ENCODE peak calls at places on chromosomes 2 and 18, in four cellular contexts. U, V, I and E are unnamed samples.

GRCh38 chr2:2876350-2877042 is 501.1 kb downstream of the EIPR1 start:
- DNase-seq in I (no peak), U (no peak), V (no peak), E (no peak)

GRCh38 chr2:198321522-198322088 is 517.2 kb downstream of the PLCL1 start:
- DNase-seq in I (no peak), U (no peak), V (no peak), E (no peak)

GRCh38 chr18:77074431-77074830 is 58.2 kb downstream of the MBP start:
- DNase-seq in U (no peak), I (no peak), V (no peak), E (no peak)

GRCh38 chr18:59787998-59788875 is 91.0 kb upstream of the CCBE1 start:
- DNase-seq in V (no peak), I (no peak), U (peak), E (no peak)

GRCh38 chr2:201127128-201127521 is 11.2 kb downstream of the CFLAR start:
- DNase-seq in I (no peak), U (no peak), V (no peak), E (no peak)

GRCh38 chr18:77068321-77068841 is 64.2 kb downstream of the MBP start:
- DNase-seq in V (no peak), U (peak), I (no peak), E (peak)

GRCh38 chr2:60614319-60614718 is 60.9 kb upstream of the BCL11A start:
- DNase-seq in U (no peak), V (no peak), I (no peak), E (no peak)

GRCh38 chr2:142875642-142876041 is 1.8 kb upstream of the KYNU start:
- DNase-seq in U (no peak), V (no peak), I (no peak), E (no peak)

GRCh38 chr2:50556934-50557575 is 474.9 kb downstream of the NRXN1 start:
- DNase-seq in U (peak), V (no peak), I (no peak), E (no peak)

GRCh38 chr2:209958016-209958415 is 44.4 kb upstream of the RPE start:
- DNase-seq in U (no peak), V (no peak), I (no peak), E (no peak)

GRCh38 chr2:45945182-45945779 is 293.8 kb downstream of the PRKCE start:
- DNase-seq in I (no peak), V (no peak), U (no peak), E (no peak)

GRCh38 chr2:176652300-176653182 is 383.3 kb downstream of the MTX2 start:
- DNase-seq in V (no peak), I (peak), U (peak), E (peak)

GRCh38 chr2:215931256-215931903 is 82.0 kb downstream of the MREG start:
- DNase-seq in V (peak), I (peak), U (peak), E (peak)

GRCh38 chr2:131009713-131010475 is 83.4 kb downstream of the FAM168B start:
- DNase-seq in I (no peak), U (no peak), V (no peak), E (no peak)

GRCh38 chr2:36663851-36664715 is 32.4 kb upstream of the VIT start:
- DNase-seq in V (no peak), I (peak), U (peak), E (peak)

GRCh38 chr2:59288771-59289170 is 1047.6 kb upstream of the FANCL start:
- DNase-seq in U (no peak), I (no peak), V (no peak), E (no peak)

GRCh38 chr18:420661-421060 is 79.8 kb downstream of the COLEC12 start:
- DNase-seq in V (no peak), I (no peak), U (no peak), E (no peak)

GRCh38 chr18:42338683-42339082 is 383.6 kb downstream of the PIK3C3 start:
- DNase-seq in V (no peak), U (no peak), I (no peak), E (no peak)

GRCh38 chr2:3780477-3781402 is 77.4 kb downstream of the DCDC2C start:
- DNase-seq in I (peak), V (peak), U (peak), E (peak)

GRCh38 chr2:18413794-18414396 is 146.6 kb downstream of the RDH14 start:
- DNase-seq in I (no peak), V (no peak), U (peak), E (no peak)

GRCh38 chr2:165434865-165435500 is 34.5 kb upstream of the CSRNP3 start:
- DNase-seq in I (no peak), U (no peak), V (no peak), E (no peak)

GRCh38 chr18:77013777-77014525 is 118.6 kb downstream of the MBP start:
- DNase-seq in V (no peak), I (no peak), U (no peak), E (no peak)

GRCh38 chr18:3584897-3585460 is 135.0 kb downstream of the TGIF1 start:
- DNase-seq in V (no peak), U (no peak), I (no peak), E (no peak)

GRCh38 chr18:8744656-8745055 is 39.3 kb downstream of the MTCL1 start:
- DNase-seq in V (no peak), I (no peak), U (no peak), E (no peak)

GRCh38 chr2:47891369-47892337 is 14.6 kb downstream of the FBXO11 start:
- DNase-seq in U (no peak), V (no peak), I (no peak), E (no peak)